ENCODE peak calls at places on chromosomes 1 and 21, in five cellular contexts. O is LHCN-M2, X is NCI-H2029, M is T-helper 1 cell, S is neural progenitor cell. J is an unnamed sample.

GRCh38 chr1:10680487-10680886 is 116.0 kb downstream of the CASZ1 start:
- DNase-seq in X (no peak), S (no peak), M (no peak), O (no peak), J (no peak)

GRCh38 chr1:7437036-7437435 is 334.1 kb upstream of the VAMP3 start:
- DNase-seq in M (no peak), S (no peak), O (no peak), X (no peak), J (no peak)

GRCh38 chr1:111752186-111752585 is 3.5 kb upstream of the DDX20 start:
- DNase-seq in M (no peak), O (no peak), S (no peak), X (no peak), J (no peak)

GRCh38 chr1:157110686-157111085 is 11.1 kb upstream of the ETV3L start:
- DNase-seq in X (no peak), O (no peak), S (no peak), M (no peak), J (no peak)

GRCh38 chr1:78678324-78678723 is 28.7 kb downstream of the IFI44 start:
- DNase-seq in S (no peak), M (no peak), X (no peak), O (no peak), J (no peak)

GRCh38 chr1:183580281-183580682 is 10.0 kb downstream of the NCF2 start:
- DNase-seq in M (no peak), O (peak; percentile 50), X (peak; percentile 2), S (peak; percentile 60), J (peak; percentile 82)

GRCh38 chr1:177131723-177132122 is 32.8 kb downstream of the ASTN1 start:
- DNase-seq in S (no peak), X (no peak), O (no peak), M (no peak), J (no peak)

GRCh38 chr1:162857850-162858249 is 3.1 kb downstream of the CCDC190 start:
- DNase-seq in O (peak; percentile 74), X (no peak), M (no peak), S (no peak), J (no peak)

GRCh38 chr1:236345728-236346127 is 48.4 kb upstream of the EDARADD start:
- DNase-seq in O (peak; percentile 6), X (no peak), S (peak; percentile 52), M (no peak), J (no peak)

GRCh38 chr21:42411197-42411869 is 7.6 kb downstream of the UBASH3A start:
- DNase-seq in S (peak; percentile 47), O (no peak), X (no peak), M (no peak), J (no peak)

GRCh38 chr21:39633770-39634181 is 21.0 kb downstream of the B3GALT5 start:
- DNase-seq in X (no peak), O (peak; percentile 97), M (no peak), S (no peak), J (no peak)

GRCh38 chr1:83671586-83671985 is 327.3 kb downstream of the TTLL7 start:
- DNase-seq in O (no peak), M (no peak), X (no peak), S (no peak), J (no peak)

GRCh38 chr1:2228684-2229031 is 539 bp downstream of the SKI start:
- DNase-seq in O (no peak), S (no peak), X (no peak), M (no peak), J (peak; percentile 24)

GRCh38 chr21:45982256-45982757 is 737 bp downstream of the COL6A1 start:
- DNase-seq in X (no peak), O (no peak), M (peak; percentile 14), S (peak; percentile 54), J (no peak)

GRCh38 chr1:162213281-162213909 is 143.9 kb downstream of the NOS1AP start:
- DNase-seq in M (no peak), S (peak; percentile 76), X (no peak), O (no peak), J (no peak)

GRCh38 chr1:230509281-230509977 is 83.3 kb upstream of the PGBD5 start:
- DNase-seq in X (no peak), S (no peak), O (peak; percentile 81), M (no peak), J (no peak)

GRCh38 chr1:218874313-218874712 is 299.4 kb upstream of the LYPLAL1 start:
- DNase-seq in X (no peak), O (peak; percentile 66), S (no peak), M (no peak), J (no peak)

J was measured in DMS153.